ENCODE peak calls at places on chromosomes 11 and 22, in five cellular contexts. O, J, W, A and G are unnamed samples.

GRCh38 chr11:64684357-64684756 is 38.6 kb downstream of the NRXN2 start:
- DNase-seq in A (no peak), J (no peak), W (no peak), O (no peak), G (no peak)

GRCh38 chr11:12200359-12201015 is 90.1 kb downstream of the MICAL2 start:
- DNase-seq in A (no peak), J (no peak), O (peak), W (peak), G (no peak)

GRCh38 chr11:10329935-10330334 is 25.1 kb downstream of the ADM start:
- DNase-seq in W (no peak), A (no peak), O (no peak), J (no peak), G (no peak)

GRCh38 chr22:46521994-46522393 is 15.4 kb downstream of the CELSR1 start:
- DNase-seq in W (no peak), A (no peak), J (no peak), O (no peak), G (no peak)

GRCh38 chr22:43957871-43958270 is 2.6 kb downstream of the SAMM50 start:
- DNase-seq in J (no peak), O (no peak), A (no peak), W (no peak), G (no peak)

GRCh38 chr11:64894070-64894811 is 15.8 kb upstream of the EHD1 start:
- DNase-seq in A (peak), J (peak), W (peak), O (peak), G (peak)

GRCh38 chr22:39216143-39216490 is 28.7 kb downstream of the PDGFB start:
- DNase-seq in J (no peak), O (no peak), A (no peak), W (peak), G (no peak)

GRCh38 chr11:128341280-128341679 is 246.1 kb downstream of the ETS1 start:
- DNase-seq in W (no peak), O (no peak), J (no peak), A (no peak), G (peak)

GRCh38 chr22:39535302-39535805 is 2.8 kb upstream of the RPS19BP1 start:
- DNase-seq in J (peak), A (no peak), W (no peak), O (no peak), G (no peak)

GRCh38 chr11:63680842-63681207 is 475 bp upstream of the RTN3 start:
- DNase-seq in W (no peak), A (no peak), O (peak), J (peak), G (peak)

GRCh38 chr22:43300891-43301676 is 42.1 kb downstream of the SCUBE1 start:
- DNase-seq in A (no peak), W (no peak), O (peak), J (no peak), G (no peak)

GRCh38 chr11:46845440-46845739 is 690 bp downstream of the CKAP5 start:
- DNase-seq in W (no peak), A (no peak), J (no peak), O (no peak), G (no peak)

GRCh38 chr22:48563966-48564330 is 1263.7 kb downstream of the BRD1 start:
- DNase-seq in W (no peak), J (no peak), O (no peak), A (no peak), G (no peak)

GRCh38 chr22:50418624-50419023 is 56.2 kb downstream of the SBF1 start:
- DNase-seq in J (no peak), A (no peak), W (no peak), O (peak), G (no peak)

GRCh38 chr11:88508808-88509581 is 171.5 kb upstream of the CTSC start:
- DNase-seq in A (peak), W (no peak), O (peak), J (no peak), G (no peak)

GRCh38 chr11:32006799-32007388 is 84.0 kb upstream of the RCN1 start:
- DNase-seq in O (no peak), J (peak), W (no peak), A (peak), G (no peak)

GRCh38 chr11:128804481-128804880 is 62.6 kb downstream of the KCNJ1 start:
- DNase-seq in O (no peak), W (no peak), J (no peak), A (no peak), G (no peak)

GRCh38 chr22:45515678-45516077 is 13.0 kb downstream of the FBLN1 start:
- DNase-seq in O (no peak), A (no peak), J (no peak), W (no peak), G (no peak)

GRCh38 chr22:26894766-26895485 is 237.5 kb downstream of the MIAT start:
- DNase-seq in W (peak), A (no peak), J (no peak), O (no peak), G (no peak)

GRCh38 chr11:44950625-44951472 is at the start of gene TP53I11:
- DNase-seq in W (peak), O (peak), A (peak), J (no peak), G (peak)

GRCh38 chr11:119361056-119361787 is 14.7 kb upstream of the MFRP start:
- DNase-seq in J (peak), O (peak), W (peak), A (peak), G (no peak)

GRCh38 chr11:76124905-76125566 is 81.3 kb downstream of the WNT11 start:
- DNase-seq in O (no peak), J (peak), W (no peak), A (no peak), G (no peak)

GRCh38 chr22:40511604-40512003 is 124.9 kb downstream of the MRTFA start:
- DNase-seq in A (no peak), J (no peak), O (no peak), W (peak), G (no peak)

GRCh38 chr11:66267379-66268209 is 845 bp upstream of the RAB1B start:
- DNase-seq in W (peak), O (peak), J (peak), A (peak), G (peak)

GRCh38 chr22:37303821-37304274 is 21.5 kb downstream of the CYTH4 start:
- DNase-seq in A (no peak), J (no peak), W (no peak), O (no peak), G (no peak)

GRCh38 chr22:45647532-45648225 is 24.0 kb upstream of the ATXN10 start:
- DNase-seq in W (no peak), J (no peak), O (peak), A (no peak), G (no peak)

GRCh38 chr11:96187779-96188624 is 155.0 kb downstream of the MAML2 start:
- DNase-seq in W (no peak), J (peak), O (peak), A (no peak), G (no peak)

GRCh38 chr22:48581821-48582469 is 1245.7 kb downstream of the BRD1 start:
- DNase-seq in O (no peak), J (peak), A (no peak), W (no peak), G (no peak)

GRCh38 chr11:63765688-63766241 is 2.8 kb downstream of the ZFTA start:
- DNase-seq in W (peak), O (peak), A (no peak), J (no peak), G (no peak)

GRCh38 chr11:43685483-43685882 is 4.9 kb downstream of the HSD17B12 start:
- DNase-seq in O (no peak), J (no peak), W (no peak), A (no peak), G (no peak)
- H3K4me3 ChIP-seq in O (no peak), J (no peak), W (no peak), A (no peak), G (no peak)

GRCh38 chr11:68684385-68685356 is at the start of gene GAL:
- DNase-seq in W (no peak), A (peak), O (no peak), J (no peak), G (no peak)
- H3K4me3 ChIP-seq in W (peak), A (peak), O (peak), J (no peak), G (no peak)

GRCh38 chr22:22195265-22196017 is 49.1 kb upstream of the VPREB1 start:
- DNase-seq in A (peak), J (peak), W (peak), O (peak), G (peak)
- H3K4me3 ChIP-seq in A (no peak), J (no peak), W (no peak), O (no peak), G (no peak)

DNA sequence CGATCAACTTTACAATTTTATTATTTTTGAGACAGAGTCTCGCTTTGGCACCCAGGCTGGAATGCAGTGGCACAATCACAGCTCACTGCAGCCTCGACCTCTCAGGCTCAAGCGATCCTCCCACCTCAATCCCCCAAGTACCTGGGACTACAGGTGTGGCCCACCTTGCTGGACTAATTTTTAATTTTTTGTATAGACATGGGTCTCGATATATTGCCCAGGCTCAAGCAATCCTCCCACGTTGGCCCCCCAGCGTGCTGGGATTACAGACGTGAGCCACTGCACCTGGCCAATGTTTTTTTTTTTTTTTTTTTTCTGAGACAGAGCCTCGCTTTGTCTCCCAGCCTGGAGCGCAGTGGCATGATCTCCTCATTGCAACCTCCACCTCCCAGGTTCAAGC is 2.0 kb upstream of the PPFIA1 start:
- DNase-seq in J (no peak), O (no peak), W (no peak), A (no peak), G (no peak)
- H3K4me3 ChIP-seq in J (no peak), O (no peak), W (no peak), A (no peak), G (no peak)